ENCODE peak calls at places on chromosome 20, in six cellular contexts. Q is fibroblast of mammary gland, V is fibroblast of pulmonary artery, O is left ventricle myocardium inferior, S is pancreas, X is sigmoid colon. F is an unnamed sample.

GRCh38 chr20:2101057-2101934 is at the start of gene STK35:
- DNase-seq in Q (peak; percentile 47), V (peak; percentile 59), O (no peak), S (no peak), X (peak; percentile 92), F (no peak)

GRCh38 chr20:42258568-42258967 is 640.4 kb upstream of the CHD6 start:
- DNase-seq in Q (no peak), V (no peak), O (no peak), S (no peak), X (no peak), F (no peak)

GRCh38 chr20:22063753-22064152 is 358.3 kb downstream of the PAX1 start:
- DNase-seq in Q (no peak), V (no peak), O (no peak), S (no peak), X (no peak), F (no peak)

GRCh38 chr20:309841-310644 is 12.7 kb downstream of the ZCCHC3 start:
- DNase-seq in Q (peak; percentile 99), V (peak; percentile 99), O (peak; percentile 98), S (peak; percentile 90), X (peak; percentile 99), F (peak; percentile 99)

GRCh38 chr20:46705378-46705729 is 4.1 kb upstream of the SLC2A10 start:
- DNase-seq in Q (peak; percentile 93), V (no peak), O (no peak), S (no peak), X (no peak), F (peak; percentile 64)

GRCh38 chr20:41895216-41895615 is 277.0 kb upstream of the CHD6 start:
- DNase-seq in Q (no peak), V (no peak), O (no peak), S (no peak), X (no peak), F (no peak)

GRCh38 chr20:38878798-38879197 is 47.4 kb upstream of the FAM83D start:
- DNase-seq in Q (peak; percentile 27), V (peak; percentile 60), O (no peak), S (no peak), X (no peak), F (peak; percentile 31)

GRCh38 chr20:38222231-38222922 is 38.2 kb downstream of the KIAA1755 start:
- DNase-seq in Q (peak; percentile 53), V (peak; percentile 64), O (peak; percentile 64), S (peak; percentile 29), X (peak; percentile 75), F (peak; percentile 60)

GRCh38 chr20:51363378-51363777 is 179.1 kb downstream of the NFATC2 start:
- DNase-seq in Q (no peak), V (no peak), O (no peak), S (no peak), X (no peak), F (no peak)

GRCh38 chr20:39877792-39878191 is 811.2 kb downstream of the MAFB start:
- DNase-seq in Q (no peak), V (no peak), O (no peak), S (no peak), X (no peak), F (no peak)

GRCh38 chr20:61764471-61765020 is 301.1 kb downstream of the TAF4 start:
- DNase-seq in Q (no peak), V (no peak), O (no peak), S (no peak), X (peak; percentile 47), F (no peak)

GRCh38 chr20:59515013-59515905 is 89.1 kb upstream of the PHACTR3 start:
- DNase-seq in Q (peak; percentile 52), V (peak; percentile 52), O (peak; percentile 69), S (peak; percentile 57), X (no peak), F (peak; percentile 36)

GRCh38 chr20:63639093-63639860 is 12.4 kb upstream of the GMEB2 start:
- DNase-seq in Q (no peak), V (no peak), O (peak; percentile 61), S (no peak), X (no peak), F (no peak)

GRCh38 chr20:9397928-9398327 is 116.5 kb upstream of the LAMP5 start:
- DNase-seq in Q (peak; percentile 27), V (no peak), O (no peak), S (no peak), X (no peak), F (no peak)

GRCh38 chr20:63129991-63130653 is 85.8 kb downstream of the YTHDF1 start:
- DNase-seq in Q (no peak), V (no peak), O (no peak), S (no peak), X (peak; percentile 44), F (no peak)

GRCh38 chr20:50870572-50871161 is 60.6 kb downstream of the ADNP start:
- DNase-seq in Q (no peak), V (no peak), O (no peak), S (no peak), X (no peak), F (no peak)

GRCh38 chr20:57897891-57898290 is 188.1 kb upstream of the PMEPA1 start:
- DNase-seq in Q (no peak), V (no peak), O (no peak), S (no peak), X (peak; percentile 52), F (no peak)

GRCh38 chr20:54257090-54257816 is 49.4 kb downstream of the PFDN4 start:
- DNase-seq in Q (peak; percentile 95), V (peak; percentile 95), O (no peak), S (no peak), X (no peak), F (peak; percentile 99)

GRCh38 chr20:607476-607875 is 2.6 kb downstream of the TCF15 start:
- DNase-seq in Q (no peak), V (no peak), O (peak; percentile 53), S (no peak), X (no peak), F (no peak)

GRCh38 chr20:22389836-22390542 is 194.4 kb downstream of the FOXA2 start:
- DNase-seq in Q (peak; percentile 65), V (peak; percentile 51), O (no peak), S (peak; percentile 63), X (no peak), F (peak; percentile 59)

GRCh38 chr20:51665543-51666118 is 102.6 kb downstream of the ATP9A start:
- DNase-seq in Q (no peak), V (no peak), O (no peak), S (no peak), X (no peak), F (no peak)

GRCh38 chr20:13478366-13478765 is 160.4 kb downstream of the TASP1 start:
- DNase-seq in Q (no peak), V (no peak), O (no peak), S (no peak), X (no peak), F (no peak)

GRCh38 chr20:18907353-18907752 is 93.8 kb downstream of the SCP2D1 start:
- DNase-seq in Q (no peak), V (no peak), O (no peak), S (no peak), X (no peak), F (no peak)
- TF ChIP-seq CTCF in Q (no peak), V (no peak), O (no peak), S (no peak), X (no peak), F (no peak)

DNA sequence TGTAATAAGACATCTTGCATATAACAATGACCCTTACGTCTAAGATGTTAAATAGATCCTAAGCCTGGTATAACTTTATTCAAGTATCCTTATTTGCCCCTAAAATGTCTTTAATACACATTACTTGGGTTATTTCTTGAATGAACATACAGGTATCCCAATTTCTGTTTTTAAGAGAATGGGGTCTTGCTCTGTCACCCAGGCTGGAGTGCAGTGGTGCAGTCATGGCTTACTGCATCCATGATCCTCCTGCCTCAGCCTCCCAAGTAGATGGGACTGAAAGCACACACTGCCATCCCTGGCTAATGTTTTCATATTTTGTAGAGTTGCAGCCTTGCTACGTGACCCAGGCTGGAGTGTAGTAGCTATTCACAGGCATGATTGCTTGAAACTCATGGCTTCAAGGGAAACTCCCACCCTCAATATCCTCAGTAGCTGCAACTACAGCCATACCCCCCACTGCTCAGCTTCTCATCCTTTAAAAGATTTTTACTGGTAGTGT is 10.4 kb upstream of the ZNFX1 start:
- DNase-seq in Q (no peak), V (no peak), O (no peak), S (no peak), X (no peak), F (no peak)
- H3K4me3 ChIP-seq in Q (no peak overlapping the region), V (no peak overlapping the region), O (no peak overlapping the region), S (no peak overlapping the region), X (no peak overlapping the region), F (no peak overlapping the region)

DNA sequence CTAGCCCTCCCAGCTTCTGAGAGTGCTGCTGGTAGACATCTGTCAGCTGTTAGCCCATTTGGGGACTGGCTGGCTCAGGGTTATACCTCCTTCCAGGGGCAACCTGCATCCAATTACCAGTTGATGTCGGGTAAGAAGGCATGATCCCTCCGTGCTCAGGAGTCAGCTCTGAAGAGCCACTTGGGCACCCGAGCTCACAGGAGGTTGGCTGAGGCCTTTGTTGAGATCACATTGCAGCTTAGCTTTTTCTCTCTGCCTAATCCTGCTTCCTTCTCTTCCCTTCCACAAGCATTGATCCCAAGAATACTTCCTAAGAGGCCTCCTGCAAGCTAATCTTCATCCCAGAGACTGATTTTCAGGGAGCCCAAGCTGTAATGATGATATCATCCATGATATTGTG is 35.5 kb downstream of the SCP2D1 start:
- DNase-seq in Q (no peak), V (no peak), O (no peak), S (no peak), X (no peak), F (no peak)
- TF ChIP-seq CTCF in Q (no peak), V (no peak), O (no peak), S (no peak), X (no peak), F (no peak)

GRCh38 chr20:25549866-25550477 is 35.4 kb downstream of the NINL start:
- DNase-seq in Q (peak; percentile 70), V (peak; percentile 72), O (no peak), S (no peak), X (no peak), F (peak; percentile 84)

GRCh38 chr20:25549172-25549865 is 36.0 kb downstream of the NINL start:
- DNase-seq in Q (no peak), V (no peak), O (no peak), S (no peak), X (no peak), F (peak; percentile 19)

GRCh38 chr20:25553819-25554296 is 31.5 kb downstream of the NINL start:
- DNase-seq in Q (peak; percentile 82), V (peak; percentile 66), O (no peak), S (no peak), X (peak; percentile 75), F (peak; percentile 58)

GRCh38 chr20:25552977-25553376 is 32.4 kb downstream of the NINL start:
- DNase-seq in Q (no peak), V (no peak), O (no peak), S (no peak), X (no peak), F (no peak)

DNA sequence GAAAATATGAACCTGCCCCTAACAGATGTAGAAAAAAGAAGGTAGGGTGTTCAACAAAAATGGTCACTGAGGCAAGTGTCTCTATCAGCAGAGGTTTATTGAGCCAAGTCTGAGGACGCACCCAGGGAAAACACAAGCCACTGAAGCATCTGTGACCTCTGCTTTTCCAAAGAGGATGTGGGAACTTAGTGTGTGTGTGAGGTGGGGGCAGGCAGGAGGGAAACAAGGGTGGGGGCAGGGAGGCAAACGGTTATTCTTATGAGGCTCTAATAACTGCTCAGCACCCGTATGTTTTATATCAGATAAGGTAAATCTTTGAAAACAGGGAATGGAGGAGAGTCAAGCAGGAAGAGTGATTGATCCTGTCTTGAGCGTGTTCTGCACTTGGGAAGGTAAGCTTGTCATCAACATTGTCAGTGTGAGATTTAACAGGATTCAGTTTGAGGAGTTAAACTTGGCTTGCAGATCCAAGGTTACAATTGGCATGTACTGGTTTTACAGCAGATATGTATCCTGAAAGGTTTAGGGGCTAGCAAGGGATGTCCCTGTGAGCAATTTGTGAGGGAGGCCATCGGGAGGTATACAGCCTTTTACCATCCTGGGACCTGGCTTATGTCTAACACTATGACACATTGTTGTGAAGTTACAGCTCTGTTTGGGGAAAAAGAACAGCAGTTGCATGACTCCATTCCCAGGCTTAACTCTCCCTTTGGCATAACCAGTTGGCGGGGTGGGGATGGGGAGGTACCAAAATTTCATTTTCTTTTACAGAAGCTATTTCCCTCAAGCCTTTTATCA is 33.7 kb downstream of the NINL start:
- DNase-seq in Q (peak; percentile 31), V (no peak), O (no peak), S (no peak), X (no peak), F (peak; percentile 54)
- H3K4me3 ChIP-seq in Q (no peak overlapping the region), V (no peak overlapping the region), O (no peak overlapping the region), S (no peak overlapping the region), X (no peak overlapping the region), F (no peak overlapping the region)